ENCODE peak calls at places on chromosomes 7 and 10, in five cellular contexts. X is right lobe of liver, A is cardiac fibroblast, J is AG09309, U is AG04450. S is an unnamed sample.

GRCh38 chr10:50614444-50615137 is 9.2 kb downstream of the SGMS1 start:
- DNase-seq in X (no peak), A (no peak), J (no peak), U (no peak), S (no peak)

GRCh38 chr10:69409176-69409495 is 7.6 kb downstream of the TACR2 start:
- DNase-seq in X (no peak), A (no peak), J (no peak), U (no peak), S (no peak)

GRCh38 chr7:17907014-17907413 is 33.3 kb downstream of the SNX13 start:
- DNase-seq in X (no peak), A (peak; percentile 14), J (no peak), U (no peak), S (no peak)

GRCh38 chr7:136086712-136087111 is 109.6 kb upstream of the MTPN start:
- DNase-seq in X (no peak), A (peak; percentile 93), J (peak; percentile 70), U (peak; percentile 69), S (peak; percentile 82)

GRCh38 chr10:44959243-44960097 is at the start of gene RASSF4:
- DNase-seq in X (peak; percentile 98), A (peak; percentile 79), J (no peak), U (peak; percentile 34), S (peak; percentile 89)

GRCh38 chr10:121974019-121974534 is 940 bp downstream of the NSMCE4A start:
- DNase-seq in X (no peak), A (no peak), J (no peak), U (no peak), S (no peak)

GRCh38 chr10:4427524-4427923 is 398.5 kb upstream of the AKR1E2 start:
- DNase-seq in X (no peak), A (no peak), J (no peak), U (no peak), S (peak; percentile 13)

GRCh38 chr10:7192831-7193348 is 217.9 kb downstream of the SFMBT2 start:
- DNase-seq in X (no peak), A (no peak), J (no peak), U (no peak), S (no peak)

GRCh38 chr7:47357863-47358262 is 224.0 kb downstream of the TNS3 start:
- DNase-seq in X (no peak), A (no peak), J (no peak), U (no peak), S (no peak)

GRCh38 chr7:97731736-97732370 is at the start of gene TAC1:
- DNase-seq in X (no peak), A (peak; percentile 23), J (no peak), U (no peak), S (no peak)

GRCh38 chr10:118991326-118991725 is 38.2 kb upstream of the NANOS1 start:
- DNase-seq in X (no peak), A (no peak), J (no peak), U (no peak), S (no peak)

GRCh38 chr10:66834802-66835201 is 91.0 kb upstream of the LRRTM3 start:
- DNase-seq in X (no peak), A (no peak), J (no peak), U (no peak), S (no peak)

GRCh38 chr7:149547126-149547525 is 49.5 kb upstream of the ZNF746 start:
- DNase-seq in X (no peak), A (no peak), J (no peak), U (no peak), S (no peak)
- TF ChIP-seq CTCF in X (no peak), A (no peak), J (no peak), U (no peak), S (no peak)

DNA sequence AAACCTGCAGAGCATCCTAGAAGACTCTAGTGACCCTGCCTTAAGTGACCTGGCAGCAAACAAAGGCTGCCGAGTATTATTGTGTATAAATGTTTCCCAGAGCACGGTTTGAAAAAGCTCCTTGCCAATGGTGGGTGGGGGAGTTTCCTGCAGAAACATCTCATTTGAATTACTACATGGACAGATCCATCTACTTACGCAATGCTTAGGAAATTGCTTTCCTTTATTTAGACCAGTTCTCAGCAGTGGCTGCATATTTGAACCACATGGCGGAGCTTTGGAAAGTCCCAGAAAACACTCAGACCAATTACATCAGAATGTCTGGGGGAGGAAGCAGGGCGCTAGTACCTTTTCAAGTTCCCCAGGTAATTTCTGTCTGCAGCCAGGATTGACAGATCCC is 560.9 kb downstream of the SDK1 start:
- DNase-seq in X (no peak), A (peak; percentile 94), J (no peak), U (peak; percentile 26), S (peak; percentile 84)
- H3K4me3 ChIP-seq in X (no peak overlapping the region), A (no peak overlapping the region), J (no peak overlapping the region), U (no peak overlapping the region), S (no peak overlapping the region)

DNA sequence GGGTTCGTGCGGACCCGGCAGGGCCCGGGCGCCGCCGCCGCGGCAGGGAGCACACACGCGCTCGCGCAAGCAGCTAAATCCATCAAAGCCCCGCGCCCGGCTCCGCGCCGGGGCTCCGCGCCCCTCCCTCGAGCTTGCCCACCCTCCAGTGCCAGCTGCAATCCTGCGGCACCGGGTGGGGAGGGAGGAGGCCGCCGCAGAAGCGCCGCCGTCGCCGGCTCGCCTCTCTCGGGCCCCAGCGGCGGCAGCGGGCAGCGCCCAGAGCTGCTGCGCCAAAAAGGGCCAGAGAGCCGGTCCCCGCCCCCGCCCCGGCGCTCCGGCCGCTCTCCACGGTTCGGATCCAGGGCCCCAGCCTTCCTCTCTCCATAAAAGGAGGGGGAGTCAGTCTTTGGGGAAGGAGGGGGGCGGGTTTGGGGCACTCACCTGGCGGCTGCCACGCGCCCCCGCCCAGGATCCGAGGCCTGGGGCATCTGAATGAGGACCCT is 370 bp upstream of the PDGFA start:
- DNase-seq in X (peak; percentile 58), A (peak; percentile 63), J (no peak), U (no peak), S (peak; percentile 68)
- TF ChIP-seq CTCF in X (peak; percentile 8), A (no peak), J (no peak), U (peak; percentile 18), S (peak; percentile 19)

DNA sequence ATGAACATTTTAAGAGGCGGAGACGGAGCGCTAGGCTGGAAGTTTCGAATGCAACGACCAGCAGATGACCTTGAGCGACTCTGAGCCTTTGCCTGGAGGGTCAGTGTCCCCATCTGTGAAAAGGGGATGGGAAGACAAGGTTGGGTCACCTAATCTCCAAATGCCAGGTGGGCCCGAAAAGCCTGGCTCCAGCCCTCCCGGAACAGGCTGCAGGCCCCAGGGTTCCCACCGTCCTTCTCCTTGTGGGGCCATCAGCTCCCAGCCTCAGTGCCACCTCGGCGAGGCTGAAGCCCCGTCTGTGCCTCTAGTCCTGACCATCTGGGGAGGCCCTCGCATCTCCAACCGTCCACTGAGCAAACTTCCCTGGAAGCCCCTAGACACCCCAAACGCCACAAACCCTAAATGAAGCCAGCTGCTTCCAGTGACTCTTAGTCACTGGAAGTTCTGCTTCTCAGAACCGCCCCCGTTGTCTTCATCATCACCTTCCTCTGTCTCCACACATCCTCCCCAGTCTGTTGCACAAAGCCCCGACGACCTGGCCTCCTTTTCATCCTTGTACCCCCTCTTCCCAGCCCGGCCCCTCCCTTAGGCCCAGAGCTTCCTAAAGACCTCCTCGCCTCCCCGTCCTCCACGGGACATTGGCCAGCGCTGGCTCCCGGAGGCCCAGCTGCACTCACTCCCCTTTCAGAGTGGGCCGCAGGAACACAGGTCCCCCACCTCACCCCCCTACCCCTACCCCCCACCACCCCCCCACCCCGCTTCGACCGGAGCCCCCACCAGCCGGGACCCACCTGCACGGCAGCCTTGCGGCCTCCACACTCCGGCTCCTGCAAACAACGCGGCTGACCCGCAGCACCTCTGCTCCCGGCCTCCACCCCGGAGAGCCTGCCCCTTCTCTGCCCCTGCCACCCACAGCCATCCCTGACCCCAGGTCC is 1.0 kb upstream of the DIP2C start:
- DNase-seq in X (no peak), A (peak; percentile 5), J (no peak), U (no peak), S (no peak)
- H3K4me3 ChIP-seq in X (peak overlapping the region; percentile 19), A (peak overlapping the region; percentile 57), J (peak overlapping the region; percentile 55), U (peak overlapping the region; percentile 65), S (peak overlapping the region; percentile 62)

DNA sequence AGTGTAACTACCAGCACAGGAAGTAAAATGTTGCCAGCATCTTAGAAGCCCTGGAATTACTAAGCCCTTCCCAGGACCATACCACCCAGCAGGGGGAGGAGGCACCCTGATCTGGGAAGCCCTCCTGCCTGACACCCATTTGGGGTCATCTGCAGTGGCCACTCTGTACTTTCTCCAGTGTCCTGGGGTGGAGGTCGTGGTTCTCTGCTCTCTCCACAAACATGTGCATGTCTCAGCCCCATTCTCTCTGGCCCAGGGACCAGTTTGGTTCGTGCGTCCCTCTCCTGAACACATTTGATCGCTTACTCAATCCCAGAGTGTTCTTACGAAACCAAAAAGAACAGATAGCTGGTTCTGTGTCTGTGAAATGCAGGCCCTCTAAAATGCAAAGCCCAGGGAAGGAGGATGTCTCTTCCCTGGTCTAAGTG is 9.4 kb upstream of the LRRC27 start:
- DNase-seq in X (no peak), A (peak; percentile 68), J (peak; percentile 41), U (no peak), S (peak; percentile 88)
- TF ChIP-seq CTCF in X (no peak), A (peak; percentile 27), J (peak; percentile 58), U (peak; percentile 32), S (peak; percentile 56)

DNA sequence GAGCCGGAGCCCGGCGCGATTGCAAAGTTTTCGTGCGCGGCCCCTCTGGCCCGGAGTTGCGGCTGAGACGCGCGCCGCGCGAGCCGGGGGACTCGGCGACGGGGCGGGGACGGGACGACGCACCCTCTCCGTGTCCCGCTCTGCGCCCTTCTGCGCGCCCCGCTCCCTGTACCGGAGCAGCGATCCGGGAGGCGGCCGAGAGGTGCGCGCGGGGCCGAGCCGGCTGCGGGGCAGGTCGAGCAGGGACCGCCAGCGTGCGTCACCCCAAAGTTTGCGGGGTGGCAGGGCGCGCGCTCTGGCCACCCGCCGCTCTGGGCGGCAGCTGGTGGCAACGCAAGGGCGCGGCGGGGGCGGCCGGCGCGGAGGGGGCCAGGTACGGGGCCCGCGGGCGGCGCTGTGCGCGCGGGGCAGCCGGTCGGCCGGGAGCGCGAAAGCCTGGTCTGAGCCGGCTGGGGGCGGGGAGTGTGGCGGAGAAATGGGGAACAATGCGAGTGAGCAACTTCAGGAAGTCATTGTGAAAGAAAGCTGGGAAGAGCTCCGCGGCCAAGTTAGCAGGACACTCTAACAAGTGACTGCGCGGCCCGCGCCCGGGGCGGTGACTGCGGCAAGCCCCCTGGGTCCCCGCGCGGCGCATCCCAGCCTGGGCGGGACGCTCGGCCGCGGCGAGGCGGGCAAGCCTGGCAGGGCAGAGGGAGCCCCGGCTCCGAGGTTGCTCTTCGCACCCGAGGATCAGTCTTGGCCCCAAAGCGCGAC is at the start of gene IKZF1:
- DNase-seq in X (peak; percentile 77), A (peak; percentile 14), J (no peak), U (no peak), S (no peak)
- H3K4me3 ChIP-seq in X (peak within 1 kb of the TSS; percentile 25), A (no peak within 1 kb of the TSS), J (no peak within 1 kb of the TSS), U (no peak within 1 kb of the TSS), S (no peak within 1 kb of the TSS)

GRCh38 chr10:75111367-75111905 is at the start of gene SAMD8:
- DNase-seq in X (peak; percentile 96), A (peak; percentile 96), J (peak; percentile 71), U (peak; percentile 92), S (peak; percentile 96)
- TF ChIP-seq CTCF in X (peak; percentile 33), A (no peak), J (peak; percentile 25), U (no peak), S (peak; percentile 8)

DNA sequence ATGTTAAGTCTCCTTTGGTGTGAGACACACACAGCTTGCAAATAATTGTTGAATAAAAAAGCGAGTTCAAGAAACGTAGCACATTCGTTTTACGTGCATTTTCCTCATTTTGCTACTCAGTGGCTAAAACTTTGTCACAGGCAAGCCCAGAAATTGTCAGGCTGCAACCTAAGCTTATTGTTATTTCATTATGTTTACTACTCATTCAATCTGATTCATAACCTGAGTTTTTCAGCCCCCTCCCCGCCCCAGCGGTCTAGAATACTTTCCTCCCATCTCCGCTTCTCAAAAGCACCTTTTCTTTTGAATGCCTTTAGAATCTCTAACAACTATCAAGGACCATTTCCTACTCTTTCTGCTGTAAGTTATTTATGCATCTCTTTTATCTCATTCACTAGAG is 1.1 kb downstream of the FAM133B start:
- DNase-seq in X (no peak), A (peak; percentile 4), J (no peak), U (no peak), S (no peak)
- H3K4me3 ChIP-seq in X (peak overlapping the region; percentile 86), A (peak overlapping the region; percentile 94), J (peak overlapping the region; percentile 59), U (peak overlapping the region; percentile 96), S (peak overlapping the region; percentile 89)

S was measured in fibroblast of villous mesenchyme.